ENCODE peak calls at places on chromosomes 2 and 18, in nine cellular contexts. Q is NCI-H1092 treated with DMSO at 0.1 percent for 48 hours; K is activated CD8-positive, alpha-beta memory T cell treated with anti-CD3 and anti-CD28 coated beads, Interleukin-2, amount 10 ng/mL, durations not matched to agents 7 days and 5 days; A is heart left ventricle; B is dorsolateral prefrontal cortex; N is NB4; J is A549; L is fibroblast of villous mesenchyme; U is activated effector memory CD4-positive, alpha-beta T cell treated with anti-CD3 and anti-CD28 coated beads, Interleukin-2, amount 50 U/mL, for 16 hours. H is an unnamed sample.

GRCh38 chr2:159124441-159124911 is 156.0 kb downstream of the TANC1 start:
- DNase-seq in U (no peak), K (no peak), B (no peak), J (peak; percentile 27), L (peak; percentile 95), N (peak; percentile 85), Q (no peak), A (peak; percentile 63), H (peak; percentile 56)

GRCh38 chr2:3728104-3729054 is 25.0 kb downstream of the DCDC2C start:
- DNase-seq in B (no peak), Q (peak; percentile 31), A (no peak), N (peak; percentile 71), U (no peak), K (peak; percentile 39), J (peak; percentile 65), L (peak; percentile 61), H (peak; percentile 76)

GRCh38 chr18:79583984-79584401 is 95.6 kb upstream of the CTDP1 start:
- DNase-seq in Q (no peak), L (no peak), A (no peak), J (no peak), B (no peak), U (peak; percentile 37), N (no peak), K (no peak), H (no peak)

GRCh38 chr2:237262838-237263771 is 150.9 kb downstream of the COL6A3 start:
- DNase-seq in B (no peak), L (peak; percentile 87), K (no peak), J (no peak), U (no peak), N (peak; percentile 72), Q (no peak), A (no peak), H (no peak)

GRCh38 chr2:46202453-46202852 is 94.8 kb upstream of the EPAS1 start:
- DNase-seq in B (no peak), N (no peak), A (no peak), L (no peak), J (no peak), K (no peak), Q (no peak), U (no peak), H (no peak)

GRCh38 chr2:36376319-36376765 is 20.8 kb downstream of the CRIM1 start:
- DNase-seq in A (peak; percentile 82), U (no peak), L (peak; percentile 72), B (no peak), K (no peak), N (no peak), J (no peak), Q (peak; percentile 23), H (no peak)

GRCh38 chr2:174606336-174606735 is 8.7 kb upstream of the WIPF1 start:
- DNase-seq in J (peak; percentile 56), K (peak; percentile 79), A (no peak), Q (no peak), N (no peak), L (peak; percentile 63), B (no peak), U (peak; percentile 75), H (no peak)

GRCh38 chr2:9333591-9334171 is 89.6 kb downstream of the ITGB1BP1 start:
- DNase-seq in A (peak; percentile 62), L (peak; percentile 84), U (no peak), N (peak; percentile 75), Q (peak; percentile 56), J (peak; percentile 70), K (no peak), B (peak; percentile 48), H (no peak)

GRCh38 chr2:189659734-189660133 is 1.5 kb upstream of the ASNSD1 start:
- DNase-seq in U (no peak), K (no peak), J (no peak), A (no peak), N (no peak), L (peak; percentile 77), Q (no peak), B (no peak), H (no peak)

GRCh38 chr2:41500895-41501294 is 546.9 kb upstream of the PKDCC start:
- DNase-seq in B (no peak), Q (no peak), U (no peak), A (no peak), J (no peak), N (no peak), K (no peak), L (no peak), H (no peak)

GRCh38 chr18:48828713-48829442 is 121.9 kb downstream of the SMAD7 start:
- DNase-seq in N (no peak), K (peak; percentile 33), J (no peak), A (peak; percentile 18), B (no peak), U (no peak), Q (peak; percentile 82), L (peak; percentile 50), H (peak; percentile 72)

GRCh38 chr18:9184998-9185613 is 48.5 kb downstream of the ANKRD12 start:
- DNase-seq in L (peak; percentile 42), U (no peak), A (no peak), J (no peak), Q (no peak), N (no peak), K (no peak), B (no peak), H (no peak)

GRCh38 chr2:8337321-8337720 is 344.5 kb upstream of the ID2 start:
- DNase-seq in Q (no peak), J (no peak), N (peak; percentile 46), B (no peak), L (no peak), U (peak; percentile 67), A (no peak), K (peak; percentile 72), H (no peak)

GRCh38 chr2:207126724-207127314 is 38.9 kb downstream of the KLF7 start:
- DNase-seq in J (no peak), Q (no peak), U (no peak), A (no peak), N (no peak), K (no peak), B (no peak), L (peak; percentile 59), H (no peak)

GRCh38 chr18:22311301-22311700 is 106.4 kb downstream of the CTAGE1 start:
- DNase-seq in A (no peak), Q (no peak), K (no peak), N (no peak), L (no peak), B (no peak), U (no peak), J (no peak), H (no peak)

GRCh38 chr2:234495076-234495800 is 1.6 kb downstream of the ARL4C start:
- DNase-seq in U (peak; percentile 76), L (peak; percentile 44), A (no peak), Q (no peak), K (peak; percentile 55), J (no peak), B (no peak), N (no peak), H (no peak)

GRCh38 chr2:192398236-192398635 is 203.5 kb upstream of the TMEFF2 start:
- DNase-seq in N (no peak), J (no peak), U (no peak), B (no peak), K (no peak), Q (no peak), L (no peak), A (no peak), H (no peak)

GRCh38 chr18:22838221-22838620 is 94.9 kb upstream of the RBBP8 start:
- DNase-seq in N (no peak), B (no peak), J (no peak), A (no peak), U (no peak), K (no peak), Q (no peak), L (no peak), H (no peak)

GRCh38 chr2:96251721-96252292 is 14.0 kb downstream of the TMEM127 start:
- DNase-seq in Q (no peak), L (peak; percentile 91), B (peak; percentile 52), U (no peak), K (no peak), A (peak; percentile 82), J (peak; percentile 30), N (peak; percentile 58), H (no peak)

GRCh38 chr18:75162467-75162866 is 46.5 kb downstream of the PTGR3 start:
- DNase-seq in K (no peak), L (peak; percentile 52), A (peak; percentile 64), J (no peak), N (no peak), Q (no peak), B (no peak), U (no peak), H (no peak)

GRCh38 chr18:12652861-12653401 is 5.0 kb downstream of the SPIRE1 start:
- DNase-seq in J (no peak), U (no peak), L (peak; percentile 77), B (no peak), Q (no peak), N (peak; percentile 52), K (peak; percentile 65), A (no peak), H (no peak)

GRCh38 chr2:222038086-222038802 is 260.6 kb downstream of the PAX3 start:
- DNase-seq in Q (peak; percentile 7), A (no peak), B (no peak), L (peak; percentile 14), U (no peak), J (no peak), K (no peak), N (peak; percentile 40), H (no peak)

GRCh38 chr2:70087703-70088507 is 628 bp downstream of the PCBP1 start:
- DNase-seq in N (peak; percentile 78), Q (peak; percentile 48), A (peak; percentile 64), L (peak; percentile 71), B (peak; percentile 58), U (peak; percentile 81), J (peak; percentile 55), K (peak; percentile 69), H (no peak)

GRCh38 chr2:149648282-149649030 is 60.9 kb upstream of the MMADHC start:
- DNase-seq in L (peak; percentile 100), B (no peak), K (no peak), U (no peak), N (no peak), Q (no peak), J (peak; percentile 17), A (peak; percentile 43), H (peak; percentile 90)

H was measured in vagina.